ENCODE peak calls at places on chromosomes 11 and 22, in seven cellular contexts. One of them, this sample, is unnamed.

GRCh38 chr22:17430298-17430900 is 61.1 kb downstream of the CECR2 start:
- DNase-seq in C1 segment of cervical spinal cord: no peak
- DNase-seq in fibroblast of pulmonary artery: peak
- DNase-seq in omental fat pad: no peak
- DNase-seq in stimulated activated CD8-positive, alpha-beta memory T cell treated with anti-CD3 and anti-CD28 coated beads, Interleukin-4, amount 100 ng/mL, for 24 hours: no peak
- DNase-seq in osteocyte: no peak
- DNase-seq in activated effector memory CD4-positive, alpha-beta T cell treated with Interleukin-2 at 50 U/mL for 16 hours: no peak
- DNase-seq in this sample: no peak

GRCh38 chr22:40022536-40023225 is 27.9 kb downstream of the FAM83F start:
- DNase-seq in C1 segment of cervical spinal cord: peak
- DNase-seq in fibroblast of pulmonary artery: no peak
- DNase-seq in omental fat pad: no peak
- DNase-seq in stimulated activated CD8-positive, alpha-beta memory T cell treated with anti-CD3 and anti-CD28 coated beads, Interleukin-4, amount 100 ng/mL, for 24 hours: no peak
- DNase-seq in osteocyte: no peak
- DNase-seq in activated effector memory CD4-positive, alpha-beta T cell treated with Interleukin-2 at 50 U/mL for 16 hours: no peak
- DNase-seq in this sample: no peak

GRCh38 chr11:114293201-114293711 is 2.9 kb upstream of the NNMT start:
- DNase-seq in C1 segment of cervical spinal cord: no peak
- DNase-seq in fibroblast of pulmonary artery: peak
- DNase-seq in omental fat pad: no peak
- DNase-seq in stimulated activated CD8-positive, alpha-beta memory T cell treated with anti-CD3 and anti-CD28 coated beads, Interleukin-4, amount 100 ng/mL, for 24 hours: no peak
- DNase-seq in osteocyte: peak
- DNase-seq in activated effector memory CD4-positive, alpha-beta T cell treated with Interleukin-2 at 50 U/mL for 16 hours: no peak
- DNase-seq in this sample: no peak

GRCh38 chr22:24338701-24339451 is 68.2 kb downstream of the SPECC1L start:
- DNase-seq in C1 segment of cervical spinal cord: no peak
- DNase-seq in fibroblast of pulmonary artery: no peak
- DNase-seq in omental fat pad: no peak
- DNase-seq in stimulated activated CD8-positive, alpha-beta memory T cell treated with anti-CD3 and anti-CD28 coated beads, Interleukin-4, amount 100 ng/mL, for 24 hours: no peak
- DNase-seq in osteocyte: no peak
- DNase-seq in activated effector memory CD4-positive, alpha-beta T cell treated with Interleukin-2 at 50 U/mL for 16 hours: no peak
- DNase-seq in this sample: no peak

GRCh38 chr11:130415719-130416536 is 12.5 kb downstream of the ADAMTS8 start:
- DNase-seq in C1 segment of cervical spinal cord: no peak
- DNase-seq in fibroblast of pulmonary artery: no peak
- DNase-seq in omental fat pad: no peak
- DNase-seq in stimulated activated CD8-positive, alpha-beta memory T cell treated with anti-CD3 and anti-CD28 coated beads, Interleukin-4, amount 100 ng/mL, for 24 hours: no peak
- DNase-seq in osteocyte: no peak
- DNase-seq in activated effector memory CD4-positive, alpha-beta T cell treated with Interleukin-2 at 50 U/mL for 16 hours: no peak
- DNase-seq in this sample: no peak

GRCh38 chr11:76682681-76683080 is 12.1 kb upstream of the LRRC32 start:
- DNase-seq in C1 segment of cervical spinal cord: no peak
- DNase-seq in fibroblast of pulmonary artery: no peak
- DNase-seq in omental fat pad: no peak
- DNase-seq in stimulated activated CD8-positive, alpha-beta memory T cell treated with anti-CD3 and anti-CD28 coated beads, Interleukin-4, amount 100 ng/mL, for 24 hours: no peak
- DNase-seq in osteocyte: no peak
- DNase-seq in activated effector memory CD4-positive, alpha-beta T cell treated with Interleukin-2 at 50 U/mL for 16 hours: no peak
- DNase-seq in this sample: no peak

GRCh38 chr11:12137005-12137690 is 26.8 kb downstream of the MICAL2 start:
- DNase-seq in C1 segment of cervical spinal cord: no peak
- DNase-seq in fibroblast of pulmonary artery: no peak
- DNase-seq in omental fat pad: no peak
- DNase-seq in stimulated activated CD8-positive, alpha-beta memory T cell treated with anti-CD3 and anti-CD28 coated beads, Interleukin-4, amount 100 ng/mL, for 24 hours: no peak
- DNase-seq in osteocyte: no peak
- DNase-seq in activated effector memory CD4-positive, alpha-beta T cell treated with Interleukin-2 at 50 U/mL for 16 hours: no peak
- DNase-seq in this sample: no peak

GRCh38 chr11:284081-285020 is 4.6 kb upstream of the PGGHG start:
- DNase-seq in C1 segment of cervical spinal cord: no peak
- DNase-seq in fibroblast of pulmonary artery: no peak
- DNase-seq in omental fat pad: no peak
- DNase-seq in stimulated activated CD8-positive, alpha-beta memory T cell treated with anti-CD3 and anti-CD28 coated beads, Interleukin-4, amount 100 ng/mL, for 24 hours: no peak
- DNase-seq in osteocyte: no peak
- DNase-seq in activated effector memory CD4-positive, alpha-beta T cell treated with Interleukin-2 at 50 U/mL for 16 hours: no peak
- DNase-seq in this sample: no peak

GRCh38 chr22:46863794-46864193 is 101.3 kb downstream of the TBC1D22A start:
- DNase-seq in C1 segment of cervical spinal cord: no peak
- DNase-seq in fibroblast of pulmonary artery: no peak
- DNase-seq in omental fat pad: no peak
- DNase-seq in stimulated activated CD8-positive, alpha-beta memory T cell treated with anti-CD3 and anti-CD28 coated beads, Interleukin-4, amount 100 ng/mL, for 24 hours: no peak
- DNase-seq in osteocyte: peak
- DNase-seq in activated effector memory CD4-positive, alpha-beta T cell treated with Interleukin-2 at 50 U/mL for 16 hours: no peak
- DNase-seq in this sample: no peak

GRCh38 chr22:48905206-48905975 is 922.3 kb downstream of the BRD1 start:
- DNase-seq in C1 segment of cervical spinal cord: no peak
- DNase-seq in fibroblast of pulmonary artery: no peak
- DNase-seq in omental fat pad: no peak
- DNase-seq in stimulated activated CD8-positive, alpha-beta memory T cell treated with anti-CD3 and anti-CD28 coated beads, Interleukin-4, amount 100 ng/mL, for 24 hours: no peak
- DNase-seq in osteocyte: peak
- DNase-seq in activated effector memory CD4-positive, alpha-beta T cell treated with Interleukin-2 at 50 U/mL for 16 hours: no peak
- DNase-seq in this sample: no peak

GRCh38 chr11:122100222-122101080 is 15.6 kb downstream of the BLID start:
- DNase-seq in C1 segment of cervical spinal cord: peak
- DNase-seq in fibroblast of pulmonary artery: peak
- DNase-seq in omental fat pad: peak
- DNase-seq in stimulated activated CD8-positive, alpha-beta memory T cell treated with anti-CD3 and anti-CD28 coated beads, Interleukin-4, amount 100 ng/mL, for 24 hours: no peak
- DNase-seq in osteocyte: no peak
- DNase-seq in activated effector memory CD4-positive, alpha-beta T cell treated with Interleukin-2 at 50 U/mL for 16 hours: no peak
- DNase-seq in this sample: peak

GRCh38 chr22:47369431-47370015 is 607.1 kb downstream of the TBC1D22A start:
- DNase-seq in C1 segment of cervical spinal cord: no peak
- DNase-seq in fibroblast of pulmonary artery: no peak
- DNase-seq in omental fat pad: no peak
- DNase-seq in stimulated activated CD8-positive, alpha-beta memory T cell treated with anti-CD3 and anti-CD28 coated beads, Interleukin-4, amount 100 ng/mL, for 24 hours: no peak
- DNase-seq in osteocyte: peak
- DNase-seq in activated effector memory CD4-positive, alpha-beta T cell treated with Interleukin-2 at 50 U/mL for 16 hours: no peak
- DNase-seq in this sample: no peak

GRCh38 chr11:21811572-21811971 is 381.3 kb upstream of the ANO5 start:
- DNase-seq in C1 segment of cervical spinal cord: no peak
- DNase-seq in fibroblast of pulmonary artery: peak
- DNase-seq in omental fat pad: no peak
- DNase-seq in stimulated activated CD8-positive, alpha-beta memory T cell treated with anti-CD3 and anti-CD28 coated beads, Interleukin-4, amount 100 ng/mL, for 24 hours: no peak
- DNase-seq in osteocyte: no peak
- DNase-seq in activated effector memory CD4-positive, alpha-beta T cell treated with Interleukin-2 at 50 U/mL for 16 hours: no peak
- DNase-seq in this sample: no peak

GRCh38 chr22:36563001-36563400 is 34.0 kb upstream of the EIF3D start:
- DNase-seq in C1 segment of cervical spinal cord: no peak
- DNase-seq in fibroblast of pulmonary artery: no peak
- DNase-seq in omental fat pad: no peak
- DNase-seq in stimulated activated CD8-positive, alpha-beta memory T cell treated with anti-CD3 and anti-CD28 coated beads, Interleukin-4, amount 100 ng/mL, for 24 hours: no peak
- DNase-seq in osteocyte: no peak
- DNase-seq in activated effector memory CD4-positive, alpha-beta T cell treated with Interleukin-2 at 50 U/mL for 16 hours: no peak
- DNase-seq in this sample: no peak

GRCh38 chr11:133234883-133235282 is 297.4 kb downstream of the OPCML start:
- DNase-seq in C1 segment of cervical spinal cord: no peak
- DNase-seq in fibroblast of pulmonary artery: no peak
- DNase-seq in omental fat pad: no peak
- DNase-seq in stimulated activated CD8-positive, alpha-beta memory T cell treated with anti-CD3 and anti-CD28 coated beads, Interleukin-4, amount 100 ng/mL, for 24 hours: no peak
- DNase-seq in osteocyte: peak
- DNase-seq in activated effector memory CD4-positive, alpha-beta T cell treated with Interleukin-2 at 50 U/mL for 16 hours: no peak
- DNase-seq in this sample: no peak

GRCh38 chr22:49369726-49370717 is 457.7 kb downstream of the BRD1 start:
- DNase-seq in C1 segment of cervical spinal cord: no peak
- DNase-seq in fibroblast of pulmonary artery: no peak
- DNase-seq in omental fat pad: no peak
- DNase-seq in stimulated activated CD8-positive, alpha-beta memory T cell treated with anti-CD3 and anti-CD28 coated beads, Interleukin-4, amount 100 ng/mL, for 24 hours: no peak
- DNase-seq in osteocyte: peak
- DNase-seq in activated effector memory CD4-positive, alpha-beta T cell treated with Interleukin-2 at 50 U/mL for 16 hours: no peak
- DNase-seq in this sample: peak

GRCh38 chr11:68988486-68988885 is 7.7 kb upstream of the MRGPRD start:
- DNase-seq in C1 segment of cervical spinal cord: no peak
- DNase-seq in fibroblast of pulmonary artery: no peak
- DNase-seq in omental fat pad: no peak
- DNase-seq in stimulated activated CD8-positive, alpha-beta memory T cell treated with anti-CD3 and anti-CD28 coated beads, Interleukin-4, amount 100 ng/mL, for 24 hours: no peak
- DNase-seq in osteocyte: no peak
- DNase-seq in activated effector memory CD4-positive, alpha-beta T cell treated with Interleukin-2 at 50 U/mL for 16 hours: no peak
- DNase-seq in this sample: no peak

GRCh38 chr11:95255523-95256165 is 24.6 kb upstream of the SESN3 start:
- DNase-seq in C1 segment of cervical spinal cord: no peak
- DNase-seq in fibroblast of pulmonary artery: no peak
- DNase-seq in omental fat pad: no peak
- DNase-seq in stimulated activated CD8-positive, alpha-beta memory T cell treated with anti-CD3 and anti-CD28 coated beads, Interleukin-4, amount 100 ng/mL, for 24 hours: no peak
- DNase-seq in osteocyte: no peak
- DNase-seq in activated effector memory CD4-positive, alpha-beta T cell treated with Interleukin-2 at 50 U/mL for 16 hours: no peak
- DNase-seq in this sample: no peak

GRCh38 chr22:45358127-45358526 is 48.4 kb downstream of the FAM118A start:
- DNase-seq in C1 segment of cervical spinal cord: no peak
- DNase-seq in fibroblast of pulmonary artery: peak
- DNase-seq in omental fat pad: no peak
- DNase-seq in stimulated activated CD8-positive, alpha-beta memory T cell treated with anti-CD3 and anti-CD28 coated beads, Interleukin-4, amount 100 ng/mL, for 24 hours: no peak
- DNase-seq in osteocyte: no peak
- DNase-seq in activated effector memory CD4-positive, alpha-beta T cell treated with Interleukin-2 at 50 U/mL for 16 hours: no peak
- DNase-seq in this sample: no peak

GRCh38 chr22:44884968-44885805 is 124.6 kb downstream of the PHF21B start:
- DNase-seq in C1 segment of cervical spinal cord: no peak
- DNase-seq in fibroblast of pulmonary artery: no peak
- DNase-seq in omental fat pad: no peak
- DNase-seq in stimulated activated CD8-positive, alpha-beta memory T cell treated with anti-CD3 and anti-CD28 coated beads, Interleukin-4, amount 100 ng/mL, for 24 hours: no peak
- DNase-seq in osteocyte: no peak
- DNase-seq in activated effector memory CD4-positive, alpha-beta T cell treated with Interleukin-2 at 50 U/mL for 16 hours: no peak
- DNase-seq in this sample: no peak

GRCh38 chr11:2728663-2729332 is 29.0 kb upstream of the KCNQ1OT1 start:
- DNase-seq in C1 segment of cervical spinal cord: peak
- DNase-seq in fibroblast of pulmonary artery: no peak
- DNase-seq in omental fat pad: no peak
- DNase-seq in stimulated activated CD8-positive, alpha-beta memory T cell treated with anti-CD3 and anti-CD28 coated beads, Interleukin-4, amount 100 ng/mL, for 24 hours: no peak
- DNase-seq in osteocyte: no peak
- DNase-seq in activated effector memory CD4-positive, alpha-beta T cell treated with Interleukin-2 at 50 U/mL for 16 hours: no peak
- DNase-seq in this sample: no peak

GRCh38 chr11:116984186-116984585 is 114.0 kb downstream of the SIK3 start:
- DNase-seq in C1 segment of cervical spinal cord: no peak
- DNase-seq in fibroblast of pulmonary artery: peak
- DNase-seq in omental fat pad: no peak
- DNase-seq in stimulated activated CD8-positive, alpha-beta memory T cell treated with anti-CD3 and anti-CD28 coated beads, Interleukin-4, amount 100 ng/mL, for 24 hours: no peak
- DNase-seq in osteocyte: no peak
- DNase-seq in activated effector memory CD4-positive, alpha-beta T cell treated with Interleukin-2 at 50 U/mL for 16 hours: no peak
- DNase-seq in this sample: no peak

GRCh38 chr11:73981051-73981805 is 1.4 kb downstream of the UCP2 start:
- DNase-seq in C1 segment of cervical spinal cord: no peak
- DNase-seq in fibroblast of pulmonary artery: no peak
- DNase-seq in omental fat pad: no peak
- DNase-seq in stimulated activated CD8-positive, alpha-beta memory T cell treated with anti-CD3 and anti-CD28 coated beads, Interleukin-4, amount 100 ng/mL, for 24 hours: no peak
- DNase-seq in osteocyte: no peak
- DNase-seq in activated effector memory CD4-positive, alpha-beta T cell treated with Interleukin-2 at 50 U/mL for 16 hours: no peak
- DNase-seq in this sample: no peak

GRCh38 chr11:86069408-86070086 is 663 bp upstream of the PICALM start:
- DNase-seq in C1 segment of cervical spinal cord: peak
- DNase-seq in fibroblast of pulmonary artery: peak
- DNase-seq in omental fat pad: no peak
- DNase-seq in stimulated activated CD8-positive, alpha-beta memory T cell treated with anti-CD3 and anti-CD28 coated beads, Interleukin-4, amount 100 ng/mL, for 24 hours: no peak
- DNase-seq in osteocyte: no peak
- DNase-seq in activated effector memory CD4-positive, alpha-beta T cell treated with Interleukin-2 at 50 U/mL for 16 hours: no peak
- DNase-seq in this sample: peak

This sample was measured in right atrium auricular region.